ENCODE peak calls at places on chromosomes 1 and 21, in nine cellular contexts. V, C, Q, P, U, H, X, A and O are unnamed samples.

GRCh38 chr1:109649380-109649987 is 6.4 kb upstream of the GSTM4 start:
- DNase-seq in C (no peak), A (no peak), X (no peak), P (no peak), Q (no peak), H (no peak), V (peak; percentile 37), U (peak; percentile 18), O (no peak)

GRCh38 chr1:150622219-150622975 is 7.0 kb downstream of the ENSA start:
- DNase-seq in H (peak; percentile 62), U (no peak), Q (no peak), A (peak; percentile 84), P (no peak), V (peak; percentile 48), X (no peak), C (no peak), O (peak; percentile 80)

GRCh38 chr1:222824641-222825040 is 9.8 kb downstream of the DISP1 start:
- DNase-seq in C (no peak), V (no peak), Q (no peak), A (no peak), P (no peak), U (no peak), X (no peak), H (no peak), O (no peak)

GRCh38 chr1:25771246-25772114 is 28.5 kb upstream of the SELENON start:
- DNase-seq in H (peak; percentile 42), A (peak; percentile 84), U (no peak), C (no peak), V (no peak), Q (peak; percentile 74), X (no peak), P (peak; percentile 50), O (no peak)

GRCh38 chr1:160741597-160742348 is 2.7 kb downstream of the SLAMF7 start:
- DNase-seq in U (no peak), Q (no peak), C (no peak), V (no peak), P (no peak), A (no peak), H (no peak), X (no peak), O (no peak)

GRCh38 chr1:29282924-29283803 is 46.8 kb downstream of the PTPRU start:
- DNase-seq in A (no peak), U (peak; percentile 74), Q (peak; percentile 17), V (peak; percentile 99), H (no peak), P (peak; percentile 56), X (no peak), C (no peak), O (peak; percentile 65)

GRCh38 chr1:51237313-51237700 is 1.2 kb downstream of the RNF11 start:
- DNase-seq in H (no peak), U (no peak), A (no peak), C (no peak), Q (no peak), P (no peak), X (no peak), V (no peak), O (no peak)

GRCh38 chr1:7479544-7479943 is 291.6 kb upstream of the VAMP3 start:
- DNase-seq in X (no peak), C (no peak), P (no peak), H (no peak), A (no peak), U (no peak), Q (no peak), V (no peak), O (no peak)

GRCh38 chr21:41868062-41868710 is 11.0 kb downstream of the PRDM15 start:
- DNase-seq in U (no peak), C (peak; percentile 57), V (no peak), A (peak; percentile 31), P (peak; percentile 43), X (no peak), Q (no peak), H (no peak), O (no peak)

GRCh38 chr1:228758451-228758850 is 23.2 kb downstream of the RHOU start:
- DNase-seq in H (no peak), A (no peak), P (no peak), U (no peak), C (no peak), X (no peak), V (no peak), Q (no peak), O (no peak)

GRCh38 chr21:16775056-16775455 is 737.8 kb upstream of the CXADR start:
- DNase-seq in C (no peak), U (no peak), P (no peak), H (no peak), X (no peak), V (no peak), Q (no peak), A (no peak), O (no peak)

GRCh38 chr21:37582613-37583012 is 216.0 kb downstream of the DYRK1A start:
- DNase-seq in Q (peak; percentile 57), H (no peak), A (no peak), X (no peak), C (no peak), U (peak; percentile 18), V (peak; percentile 77), P (no peak), O (no peak)
- TF ChIP-seq POLR2A in Q (no peak), H (no peak), A (no peak), X (no peak), C (no peak), U (no peak), V (no peak), P (no peak), O (no peak)

GRCh38 chr21:27086630-27087029 is 119.7 kb upstream of the ADAMTS5 start:
- DNase-seq in X (no peak), U (no peak), A (no peak), P (no peak), V (no peak), H (no peak), Q (no peak), C (no peak), O (no peak)

GRCh38 chr21:27079807-27080206 is 112.9 kb upstream of the ADAMTS5 start:
- DNase-seq in Q (no peak), H (no peak), P (no peak), X (no peak), C (no peak), V (no peak), U (no peak), A (no peak), O (no peak)

GRCh38 chr21:27083144-27083543 is 116.3 kb upstream of the ADAMTS5 start:
- DNase-seq in V (no peak), H (no peak), P (no peak), C (no peak), U (no peak), Q (no peak), X (no peak), A (no peak), O (no peak)

GRCh38 chr21:27085387-27085786 is 118.5 kb upstream of the ADAMTS5 start:
- DNase-seq in Q (no peak), A (no peak), U (no peak), V (no peak), P (no peak), C (no peak), H (no peak), X (no peak), O (no peak)
- TF ChIP-seq POLR2AphosphoS5 in Q (no peak), A (no peak), U (no peak), V (no peak), P (no peak), C (no peak), H (no peak), X (no peak), O (no peak)

GRCh38 chr21:46092026-46092764 is 5.7 kb upstream of the COL6A2 start:
- DNase-seq in Q (no peak), U (no peak), H (no peak), V (no peak), A (no peak), C (no peak), P (peak; percentile 64), X (no peak), O (peak; percentile 97)

GRCh38 chr21:46091631-46092025 is 6.3 kb upstream of the COL6A2 start:
- DNase-seq in C (no peak), U (no peak), P (no peak), X (no peak), Q (no peak), V (no peak), A (no peak), H (no peak), O (peak; percentile 63)

GRCh38 chr21:46089285-46089684 is 8.6 kb upstream of the COL6A2 start:
- DNase-seq in U (no peak), X (no peak), C (no peak), Q (no peak), A (no peak), V (no peak), H (no peak), P (no peak), O (peak; percentile 51)

GRCh38 chr21:46092811-46093667 is 4.9 kb upstream of the COL6A2 start:
- DNase-seq in A (no peak), C (no peak), H (no peak), V (peak; percentile 16), U (no peak), P (no peak), X (no peak), Q (no peak), O (peak; percentile 90)

GRCh38 chr21:46091118-46091517 is 6.8 kb upstream of the COL6A2 start:
- DNase-seq in H (no peak), X (no peak), U (no peak), Q (no peak), P (no peak), V (no peak), C (no peak), A (no peak), O (peak; percentile 61)
- TF ChIP-seq POLR2A in H (no peak), X (no peak), U (no peak), Q (no peak), P (no peak), V (no peak), C (no peak), A (no peak), O (no peak)

GRCh38 chr1:3217887-3218679 is 149.1 kb downstream of the PRDM16 start:
- DNase-seq in A (no peak), Q (no peak), X (no peak), C (no peak), P (no peak), V (no peak), H (no peak), U (no peak), O (no peak)

GRCh38 chr1:3217096-3217724 is 148.2 kb downstream of the PRDM16 start:
- DNase-seq in X (no peak), V (no peak), U (no peak), A (no peak), P (no peak), H (peak; percentile 33), C (no peak), Q (no peak), O (no peak)

GRCh38 chr1:3221112-3222041 is 152.4 kb downstream of the PRDM16 start:
- DNase-seq in V (no peak), U (no peak), X (no peak), P (no peak), A (no peak), C (no peak), Q (no peak), H (no peak), O (no peak)

GRCh38 chr1:3219725-3220467 is 150.9 kb downstream of the PRDM16 start:
- DNase-seq in A (no peak), U (no peak), C (no peak), P (no peak), H (no peak), Q (no peak), X (no peak), V (no peak), O (no peak)

GRCh38 chr1:3219005-3219724 is 150.2 kb downstream of the PRDM16 start:
- DNase-seq in C (no peak), H (peak; percentile 80), Q (peak; percentile 89), P (peak; percentile 36), A (no peak), X (no peak), V (no peak), U (no peak), O (peak; percentile 78)
- TF ChIP-seq POLR2AphosphoS5 in C (no peak), H (no peak), Q (peak; percentile 44), P (no peak), A (no peak), X (no peak), V (no peak), U (no peak), O (peak; percentile 31)